ENCODE peak calls at places on chromosome 3, in ten cellular contexts. G is left lobe of liver; Y is COR-L47; U is head of caudate nucleus; I is globus pallidus; R is GM23338; Z is HEK293T; P is iPS DF 19.7; C is GM12892; T is CD8-positive, alpha-beta T cell. S is an unnamed sample.

GRCh38 chr3:183142199-183142598 is 20.3 kb downstream of the LAMP3 start:
- DNase-seq in G (no peak), C (no peak), I (no peak), U (no peak), P (no peak), R (peak; percentile 55), Z (no peak), Y (no peak), T (no peak), S (no peak)

GRCh38 chr3:112306825-112307224 is 12.8 kb upstream of the SLC9C1 start:
- DNase-seq in T (no peak), I (no peak), U (no peak), R (no peak), G (no peak), Z (no peak), Y (no peak), C (no peak), P (no peak), S (no peak)

GRCh38 chr3:48597408-48597800 is 2.3 kb upstream of the COL7A1 start:
- DNase-seq in Y (no peak), G (no peak), U (no peak), Z (no peak), I (no peak), T (no peak), R (no peak), C (no peak), P (no peak), S (no peak)

GRCh38 chr3:185401319-185401955 is 38.5 kb downstream of the MAP3K13 start:
- DNase-seq in G (no peak), Y (peak; percentile 64), Z (no peak), U (no peak), I (no peak), R (no peak), C (no peak), T (no peak), P (no peak), S (no peak)

GRCh38 chr3:99686469-99686868 is 48.1 kb downstream of the COL8A1 start:
- DNase-seq in Y (no peak), R (no peak), I (no peak), U (no peak), C (no peak), G (no peak), P (no peak), Z (no peak), T (no peak), S (no peak)

GRCh38 chr3:54660599-54661210 is 267.2 kb downstream of the LRTM1 start:
- DNase-seq in Z (no peak), G (no peak), Y (no peak), C (no peak), U (no peak), P (no peak), T (no peak), I (no peak), R (no peak), S (no peak)

GRCh38 chr3:53805463-53806159 is 40.6 kb downstream of the CHDH start:
- DNase-seq in G (peak; percentile 38), I (no peak), C (no peak), R (no peak), Y (no peak), Z (no peak), P (no peak), U (no peak), T (no peak), S (no peak)

GRCh38 chr3:108780235-108780634 is 23.0 kb upstream of the RETNLB start:
- DNase-seq in I (no peak), Y (no peak), Z (no peak), G (no peak), C (no peak), P (no peak), U (no peak), T (peak; percentile 27), R (peak; percentile 4), S (no peak)

GRCh38 chr3:48492461-48493202 is 11.3 kb downstream of the SHISA5 start:
- DNase-seq in P (no peak), I (no peak), Z (no peak), T (no peak), G (no peak), C (no peak), U (no peak), R (no peak), Y (no peak), S (no peak)

GRCh38 chr3:148528024-148528423 is 169.7 kb upstream of the AGTR1 start:
- DNase-seq in U (no peak), Z (no peak), T (no peak), P (no peak), Y (no peak), C (no peak), I (no peak), R (no peak), G (no peak), S (no peak)

GRCh38 chr3:15708882-15709677 is 88.7 kb downstream of the ANKRD28 start:
- DNase-seq in G (no peak), P (no peak), Y (no peak), U (no peak), C (no peak), R (no peak), I (no peak), Z (no peak), T (no peak), S (no peak)

GRCh38 chr3:184183679-184184078 is 2.3 kb upstream of the ABCF3 start:
- DNase-seq in C (no peak), G (no peak), U (no peak), Y (no peak), P (no peak), T (no peak), R (no peak), I (no peak), Z (no peak), S (no peak)

GRCh38 chr3:44721231-44722102 is 8.0 kb upstream of the ZNF501 start:
- DNase-seq in Y (no peak), R (peak; percentile 30), I (no peak), Z (no peak), T (no peak), P (no peak), U (no peak), C (no peak), G (no peak), S (no peak)

GRCh38 chr3:58690490-58690889 is 23.9 kb upstream of the FAM3D start:
- DNase-seq in R (no peak), T (no peak), U (no peak), I (no peak), Z (no peak), C (no peak), P (no peak), G (no peak), Y (no peak), S (no peak)

GRCh38 chr3:112109313-112109712 is 23.1 kb downstream of the C3orf52 start:
- DNase-seq in P (no peak), G (no peak), C (no peak), T (no peak), U (no peak), I (no peak), R (no peak), Z (no peak), Y (peak; percentile 71), S (no peak)

GRCh38 chr3:181610083-181610972 is 101.4 kb upstream of the SOX2 start:
- DNase-seq in G (no peak), U (no peak), R (peak; percentile 76), T (no peak), C (no peak), Y (no peak), I (peak; percentile 70), Z (no peak), P (peak; percentile 33), S (no peak)

GRCh38 chr3:179745109-179745508 is 92.3 kb downstream of the USP13 start:
- DNase-seq in G (no peak), I (no peak), U (no peak), T (no peak), Y (no peak), C (no peak), Z (no peak), P (no peak), R (no peak), S (no peak)

GRCh38 chr3:148911597-148911996 is 46.5 kb downstream of the CPA3 start:
- DNase-seq in U (no peak), G (no peak), C (no peak), T (no peak), Y (no peak), Z (no peak), I (no peak), P (no peak), R (no peak), S (no peak)

GRCh38 chr3:66994588-66994987 is 3.5 kb upstream of the KBTBD8 start:
- DNase-seq in Z (no peak), I (no peak), Y (no peak), U (no peak), C (no peak), R (no peak), T (no peak), P (no peak), G (no peak), S (no peak)

GRCh38 chr3:161310649-161311423 is 60.5 kb downstream of the SPTSSB start:
- DNase-seq in I (no peak), U (no peak), C (peak; percentile 7), Y (no peak), R (no peak), G (no peak), Z (no peak), P (no peak), T (peak; percentile 34), S (no peak)

S was measured in B cell.